ENCODE peak calls at places on chromosome 2, in ten cellular contexts. Z is testis, M is cardiac muscle cell, S is left lung, Y is endothelial cell of umbilical vein, E is colonic mucosa, B is HL-60, V is uterus, T is endodermal cell, C is MM.1S. R is an unnamed sample.

GRCh38 chr2:123958011-123958410 is 67.1 kb upstream of the CNTNAP5 start:
- DNase-seq in Z (no peak), M (peak; percentile 46), S (no peak), Y (no peak), E (no peak), B (no peak), V (no peak), T (no peak), C (no peak), R (no peak)

GRCh38 chr2:62968668-62969067 is 82.0 kb upstream of the OTX1 start:
- DNase-seq in Z (no peak), M (no peak), S (no peak), Y (no peak), E (no peak), B (no peak), V (no peak), T (no peak), C (no peak), R (no peak)

GRCh38 chr2:235618039-235618438 is 124.2 kb downstream of the AGAP1 start:
- DNase-seq in Z (no peak), M (peak; percentile 76), S (no peak), Y (no peak), E (no peak), B (no peak), V (no peak), T (no peak), C (no peak), R (no peak)

GRCh38 chr2:26535663-26536275 is 57.8 kb upstream of the OTOF start:
- DNase-seq in Z (no peak), M (no peak), S (no peak), Y (no peak), E (no peak), B (no peak), V (no peak), T (peak; percentile 30), C (no peak), R (no peak)

GRCh38 chr2:23622966-23623665 is 238.1 kb downstream of the KLHL29 start:
- DNase-seq in Z (no peak), M (no peak), S (no peak), Y (no peak), E (no peak), B (no peak), V (no peak), T (no peak), C (no peak), R (no peak)

GRCh38 chr2:200137275-200137674 is 169.2 kb upstream of the SPATS2L start:
- DNase-seq in Z (no peak), M (no peak), S (no peak), Y (no peak), E (peak; percentile 38), B (no peak), V (no peak), T (no peak), C (no peak), R (peak; percentile 63)

GRCh38 chr2:226828164-226828563 is 7.7 kb upstream of the RHBDD1 start:
- DNase-seq in Z (no peak), M (no peak), S (no peak), Y (no peak), E (no peak), B (no peak), V (no peak), T (no peak), C (no peak), R (no peak)

GRCh38 chr2:108640731-108641130 is 78.6 kb upstream of the RANBP2 start:
- DNase-seq in Z (no peak), M (peak; percentile 81), S (no peak), Y (peak; percentile 38), E (no peak), B (no peak), V (no peak), T (no peak), C (no peak), R (no peak)

GRCh38 chr2:44642123-44642857 is 280.5 kb downstream of the CAMKMT start:
- DNase-seq in Z (no peak), M (no peak), S (no peak), Y (no peak), E (no peak), B (no peak), V (no peak), T (no peak), C (no peak), R (no peak)

GRCh38 chr2:30679416-30680088 is 127.7 kb downstream of the CAPN13 start:
- DNase-seq in Z (no peak), M (peak; percentile 48), S (no peak), Y (no peak), E (no peak), B (no peak), V (no peak), T (no peak), C (no peak), R (no peak)

GRCh38 chr2:67999332-67999731 is 63.5 kb downstream of the C1D start:
- DNase-seq in Z (no peak), M (no peak), S (no peak), Y (no peak), E (no peak), B (no peak), V (no peak), T (no peak), C (no peak), R (no peak)

GRCh38 chr2:67997528-67998267 is 65.1 kb downstream of the C1D start:
- DNase-seq in Z (no peak), M (no peak), S (no peak), Y (peak; percentile 87), E (no peak), B (no peak), V (no peak), T (no peak), C (no peak), R (no peak)

GRCh38 chr2:67996772-67997527 is 65.9 kb downstream of the C1D start:
- DNase-seq in Z (no peak), M (no peak), S (no peak), Y (peak; percentile 6), E (no peak), B (no peak), V (no peak), T (no peak), C (no peak), R (no peak)

GRCh38 chr2:67994716-67995115 is 68.1 kb downstream of the C1D start:
- DNase-seq in Z (no peak), M (no peak), S (no peak), Y (no peak), E (no peak), B (no peak), V (no peak), T (no peak), C (no peak), R (no peak)

DNA sequence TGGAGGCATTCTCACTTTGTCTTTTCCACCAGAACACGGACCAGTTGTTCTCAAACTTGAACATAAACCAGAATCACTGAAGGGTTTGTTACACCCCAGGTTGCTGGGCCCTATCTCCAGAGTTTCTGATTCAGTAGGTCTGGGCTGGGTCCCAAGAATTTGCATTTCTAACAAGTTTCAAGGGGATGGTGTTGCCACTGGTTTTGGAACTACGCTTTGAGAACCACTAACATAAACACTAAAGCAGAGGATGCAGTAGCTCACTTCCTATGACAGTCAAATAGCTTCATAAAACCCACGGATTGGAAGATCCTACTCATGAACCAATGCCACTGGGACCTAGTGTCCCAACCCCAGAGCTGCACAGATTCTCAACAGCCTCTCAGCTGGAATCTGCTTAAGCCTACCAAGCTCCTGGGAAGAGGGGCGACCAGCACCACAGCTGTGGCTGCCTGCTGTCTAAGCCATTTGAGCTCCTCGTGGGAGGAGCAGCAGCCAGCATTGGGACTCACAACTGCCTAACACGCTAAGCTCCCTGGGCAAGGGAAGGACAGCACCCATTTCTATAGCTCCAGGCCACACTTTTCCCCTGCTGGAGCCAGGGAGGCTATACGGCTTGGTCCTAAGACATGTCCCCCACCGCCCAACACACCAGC is 62.5 kb downstream of the C1D start:
- DNase-seq in Z (no peak), M (no peak), S (no peak), Y (no peak), E (no peak), B (no peak), V (no peak), T (no peak), C (no peak), R (no peak)
- H3K27ac ChIP-seq in Z (no peak overlapping the region), M (no peak overlapping the region), S (no peak overlapping the region), Y (no peak overlapping the region), E (no peak overlapping the region), B (no peak overlapping the region), V (no peak overlapping the region), T (no peak overlapping the region), C (no peak overlapping the region), R (no peak overlapping the region)

GRCh38 chr2:25419678-25420242 is 78.0 kb upstream of the DNMT3A start:
- DNase-seq in Z (no peak), M (no peak), S (no peak), Y (no peak), E (no peak), B (no peak), V (no peak), T (no peak), C (peak; percentile 95), R (no peak)
- H3K4me3 ChIP-seq in Z (no peak overlapping the region), M (no peak overlapping the region), S (no peak overlapping the region), Y (no peak overlapping the region), E (no peak overlapping the region), B (no peak overlapping the region), V (no peak overlapping the region), T (no peak overlapping the region), C (peak overlapping the region; percentile 47), R (no peak overlapping the region)

GRCh38 chr2:41242001-41242331 is 790.1 kb upstream of the SLC8A1 start:
- DNase-seq in Z (no peak), M (no peak), S (no peak), Y (no peak), E (no peak), B (no peak), V (no peak), T (no peak), C (no peak), R (no peak)
- H3K27ac ChIP-seq in Z (no peak overlapping the region), M (no peak overlapping the region), S (no peak overlapping the region), Y (no peak overlapping the region), E (no peak overlapping the region), B (no peak overlapping the region), V (no peak overlapping the region), T (no peak overlapping the region), C (peak overlapping the region; percentile 58), R (no peak overlapping the region)

GRCh38 chr2:218386505-218387368 is 4.7 kb downstream of the SLC11A1 start:
- DNase-seq in Z (no peak), M (no peak), S (peak; percentile 47), Y (no peak), E (no peak), B (no peak), V (no peak), T (peak; percentile 71), C (no peak), R (no peak)

GRCh38 chr2:218383892-218384519 is 1.9 kb downstream of the SLC11A1 start:
- DNase-seq in Z (no peak), M (no peak), S (peak; percentile 72), Y (no peak), E (no peak), B (no peak), V (no peak), T (no peak), C (no peak), R (no peak)

GRCh38 chr2:218381916-218382366 is at the start of gene SLC11A1:
- DNase-seq in Z (peak; percentile 47), M (no peak), S (peak; percentile 92), Y (no peak), E (no peak), B (peak; percentile 89), V (no peak), T (no peak), C (no peak), R (no peak)

GRCh38 chr2:218384975-218385374 is 2.9 kb downstream of the SLC11A1 start:
- DNase-seq in Z (no peak), M (no peak), S (peak; percentile 47), Y (no peak), E (no peak), B (no peak), V (no peak), T (no peak), C (no peak), R (no peak)

GRCh38 chr2:218382785-218383184 is 712 bp downstream of the SLC11A1 start:
- DNase-seq in Z (no peak), M (no peak), S (no peak), Y (no peak), E (no peak), B (no peak), V (no peak), T (no peak), C (no peak), R (no peak)
- H3K4me3 ChIP-seq in Z (peak overlapping the region; percentile 7), M (no peak overlapping the region), S (peak overlapping the region; percentile 55), Y (no peak overlapping the region), E (no peak overlapping the region), B (peak overlapping the region; percentile 14), V (no peak overlapping the region), T (no peak overlapping the region), C (no peak overlapping the region), R (no peak overlapping the region)